ENCODE peak calls at places on chromosomes 3 and 15, in seven cellular contexts. T is K562, D is uterus, F is IMR-90, A is stomach, N is H1, U is lower leg skin. J is an unnamed sample.

GRCh38 chr3:131995936-131996335 is 38.9 kb downstream of the CPNE4 start:
- DNase-seq in T (no peak), D (no peak), A (no peak), F (no peak), U (no peak), N (no peak), J (no peak)

GRCh38 chr3:85004147-85004546 is 45.4 kb downstream of the CADM2 start:
- DNase-seq in U (no peak), A (no peak), T (no peak), D (no peak), F (no peak), N (no peak), J (no peak)

GRCh38 chr3:192812736-192813383 is 85.5 kb upstream of the FGF12 start:
- DNase-seq in U (no peak), D (peak), A (no peak), F (peak), T (no peak), N (no peak), J (no peak)

GRCh38 chr3:193630005-193630404 is 37.0 kb downstream of the OPA1 start:
- DNase-seq in D (no peak), F (peak), A (no peak), T (no peak), U (no peak), N (no peak), J (no peak)

GRCh38 chr3:174132006-174132405 is 727.1 kb upstream of the NAALADL2 start:
- DNase-seq in T (no peak), A (no peak), U (no peak), F (no peak), N (no peak), D (no peak), J (no peak)

GRCh38 chr15:80526556-80527340 is 122.6 kb downstream of the ARNT2 start:
- DNase-seq in F (peak), U (no peak), D (no peak), A (no peak), T (no peak), N (no peak), J (no peak)

GRCh38 chr3:170159933-170160332 is 21.6 kb downstream of the PHC3 start:
- DNase-seq in D (no peak), U (no peak), T (no peak), A (no peak), F (no peak), N (no peak), J (no peak)

GRCh38 chr15:70062321-70062956 is 35.3 kb downstream of the TLE3 start:
- DNase-seq in N (no peak), U (peak), D (peak), F (peak), A (peak), T (no peak), J (no peak)

GRCh38 chr15:81155375-81156218 is 21.5 kb downstream of the CFAP161 start:
- DNase-seq in D (peak), A (peak), N (no peak), T (peak), F (peak), U (peak), J (no peak)

GRCh38 chr15:32053717-32054116 is 23.4 kb downstream of the CHRNA7 start:
- DNase-seq in A (no peak), T (no peak), D (no peak), N (no peak), U (no peak), F (no peak), J (no peak)

GRCh38 chr3:23547905-23548304 is 257.9 kb upstream of the UBE2E1 start:
- DNase-seq in U (no peak), D (no peak), N (no peak), A (no peak), T (no peak), F (peak), J (no peak)

GRCh38 chr3:140580746-140581145 is 97.1 kb upstream of the TRIM42 start:
- DNase-seq in F (no peak), D (no peak), N (no peak), U (no peak), T (no peak), A (no peak), J (no peak)

GRCh38 chr3:27796365-27796875 is 74.3 kb upstream of the EOMES start:
- DNase-seq in F (no peak), N (no peak), U (no peak), T (no peak), A (no peak), D (no peak), J (no peak)

GRCh38 chr15:74265046-74265639 is 29.0 kb downstream of the CCDC33 start:
- DNase-seq in F (peak), A (no peak), N (peak), D (no peak), T (peak), U (no peak), J (no peak)

GRCh38 chr3:47617061-47618010 is 38.7 kb upstream of the CSPG5 start:
- DNase-seq in A (no peak), N (no peak), T (no peak), U (no peak), D (no peak), F (peak), J (no peak)

GRCh38 chr15:90086868-90087268 is 15.4 kb downstream of the IDH2 start:
- DNase-seq in D (no peak), N (no peak), T (peak), A (no peak), F (peak), U (no peak), J (peak)

GRCh38 chr15:76964157-76964556 is 30.8 kb upstream of the PSTPIP1 start:
- DNase-seq in U (no peak), D (no peak), T (no peak), A (no peak), F (peak), N (no peak), J (no peak)

GRCh38 chr3:51673181-51673801 is 2.2 kb downstream of the TEX264 start:
- DNase-seq in D (no peak), U (no peak), A (peak), T (no peak), N (no peak), F (no peak), J (no peak)

GRCh38 chr15:77036537-77037474 is 34.1 kb downstream of the TSPAN3 start:
- DNase-seq in A (peak), N (no peak), F (no peak), U (no peak), D (peak), T (no peak), J (no peak)

GRCh38 chr3:149377408-149378111 is at the start of gene TM4SF1:
- DNase-seq in D (peak), N (no peak), T (no peak), U (no peak), F (peak), A (peak), J (peak)

GRCh38 chr3:189103208-189103607 is 68.6 kb upstream of the TPRG1 start:
- DNase-seq in T (no peak), A (no peak), N (no peak), D (no peak), U (no peak), F (no peak), J (no peak)

GRCh38 chr15:80480171-80480811 is 76.1 kb downstream of the ARNT2 start:
- DNase-seq in D (no peak), N (no peak), F (no peak), A (no peak), U (no peak), T (no peak), J (no peak)

GRCh38 chr15:40430271-40430805 is 10.4 kb upstream of the BAHD1 start:
- DNase-seq in F (peak), U (no peak), N (no peak), T (peak), D (no peak), A (no peak), J (no peak)

GRCh38 chr3:118641608-118642007 is 393.0 kb downstream of the IGSF11 start:
- DNase-seq in A (no peak), T (peak), U (no peak), N (peak), D (no peak), F (no peak), J (no peak)

GRCh38 chr15:34436956-34437442 is 609 bp downstream of the GOLGA8A start:
- DNase-seq in F (peak), N (peak), D (no peak), T (peak), A (peak), U (no peak), J (peak)

GRCh38 chr15:34436126-34436955 is 1.3 kb downstream of the GOLGA8A start:
- DNase-seq in U (no peak), F (no peak), A (no peak), N (no peak), T (peak), D (no peak), J (no peak)

GRCh38 chr15:34439878-34440277 is 2.3 kb upstream of the GOLGA8A start:
- DNase-seq in U (no peak), T (no peak), F (no peak), N (no peak), A (no peak), D (no peak), J (no peak)

GRCh38 chr15:34435658-34436057 is 1.9 kb downstream of the GOLGA8A start:
- DNase-seq in U (no peak), D (no peak), T (no peak), F (no peak), A (no peak), N (no peak), J (no peak)

DNA sequence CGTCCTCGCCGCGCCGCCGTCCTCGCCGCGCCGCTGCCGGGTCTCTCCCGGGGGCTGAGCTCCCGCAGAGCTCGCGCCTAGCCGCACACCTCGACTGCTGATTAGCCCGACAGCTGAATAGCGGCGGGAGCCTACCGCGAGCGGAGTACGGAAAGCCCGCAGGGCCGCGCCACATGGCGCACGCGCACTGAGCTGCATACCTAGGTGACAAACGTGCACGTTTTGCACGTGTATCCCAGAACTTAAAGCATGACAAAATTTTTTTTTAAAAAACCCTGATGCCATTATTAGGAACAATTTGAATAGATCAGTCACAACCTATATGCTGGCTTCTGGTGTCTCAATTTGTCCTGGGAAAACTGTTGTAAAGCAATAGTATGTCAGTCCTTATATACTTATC is at the start of gene GOLGA8A:
- DNase-seq in U (peak), D (peak), A (peak), N (peak), F (peak), T (peak), J (peak)
- TF ChIP-seq POLR2A in U (no peak), D (no peak), A (no peak), N (no peak), F (no peak), T (peak), J (no peak)

GRCh38 chr3:14832975-14833722 is 14.4 kb downstream of the FGD5 start:
- DNase-seq in U (no peak), N (no peak), T (no peak), F (no peak), D (no peak), A (no peak), J (no peak)
- TF ChIP-seq POLR2A in U (no peak), N (no peak), T (no peak), F (no peak), D (no peak), A (no peak), J (no peak)

GRCh38 chr3:99647081-99647480 is 8.7 kb downstream of the COL8A1 start:
- DNase-seq in N (no peak), T (no peak), U (no peak), D (no peak), F (peak), A (no peak), J (no peak)

GRCh38 chr3:99648091-99648490 is 9.7 kb downstream of the COL8A1 start:
- DNase-seq in F (peak), A (no peak), T (no peak), N (no peak), D (no peak), U (no peak), J (no peak)

GRCh38 chr3:99646107-99646435 is 7.7 kb downstream of the COL8A1 start:
- DNase-seq in N (no peak), T (no peak), D (no peak), A (no peak), U (no peak), F (no peak), J (no peak)

GRCh38 chr3:99645277-99646106 is 7.1 kb downstream of the COL8A1 start:
- DNase-seq in D (no peak), F (peak), T (peak), A (no peak), N (no peak), U (no peak), J (no peak)

DNA sequence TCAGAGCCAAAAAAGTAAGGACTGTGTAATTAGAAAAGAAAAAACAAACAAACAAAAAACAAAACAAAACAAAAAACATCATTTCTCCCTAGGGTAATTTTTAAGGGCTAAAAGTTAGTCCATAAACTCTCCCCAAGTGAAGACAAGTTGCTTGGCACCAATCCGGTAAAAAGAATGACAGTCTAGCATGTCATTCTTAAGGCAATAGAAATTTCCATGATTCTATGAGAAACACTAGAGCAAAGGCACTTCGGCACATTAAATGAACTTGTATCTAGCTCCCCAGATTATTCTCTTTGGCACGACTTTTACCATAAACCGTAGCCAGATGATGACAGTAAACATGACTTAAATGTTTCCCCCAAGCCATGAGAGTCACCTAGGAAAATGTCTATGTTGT is 10.1 kb downstream of the COL8A1 start:
- DNase-seq in F (no peak), U (no peak), A (no peak), D (no peak), N (no peak), T (no peak), J (no peak)
- TF ChIP-seq POLR2A in F (no peak), U (no peak), A (no peak), D (no peak), N (no peak), T (no peak), J (no peak)

GRCh38 chr3:98901465-98902174 is at the start of gene DCBLD2:
- DNase-seq in U (peak), D (peak), F (peak), N (peak), T (peak), A (peak), J (peak)
- TF ChIP-seq POLR2A in U (peak), D (peak), F (peak), N (peak), T (peak), A (no peak), J (peak)

DNA sequence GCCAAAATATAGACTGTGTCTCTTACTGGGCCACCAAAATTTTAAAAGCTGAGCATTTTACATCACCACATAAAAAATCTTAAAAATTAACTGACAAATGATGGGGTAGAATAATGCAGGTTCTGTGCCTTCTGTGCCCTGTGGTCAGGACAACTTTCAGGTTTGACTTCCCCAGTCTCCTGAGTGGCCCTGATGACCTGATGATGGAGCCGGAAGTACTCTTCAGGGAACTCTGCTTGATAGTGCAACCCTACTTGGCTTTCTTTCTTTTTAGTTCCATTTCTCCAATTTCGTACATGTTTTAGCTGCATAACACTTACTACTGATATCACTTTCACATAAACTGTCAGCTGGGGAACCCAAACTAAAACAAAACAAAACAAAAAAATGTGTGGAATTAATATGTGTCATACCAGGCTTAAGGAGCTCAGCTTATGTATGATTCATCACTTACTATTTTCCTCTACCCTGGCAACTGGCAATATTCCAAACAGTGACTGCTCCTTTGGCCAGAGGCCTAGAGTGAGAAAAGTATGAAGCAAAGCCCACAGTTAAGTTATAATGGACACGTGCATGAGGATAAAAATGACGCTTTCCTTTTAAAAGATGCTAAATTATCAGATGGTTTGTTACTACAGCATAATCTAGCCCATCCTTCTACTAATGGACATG is 194.3 kb downstream of the BCHE start:
- DNase-seq in U (peak), N (no peak), A (no peak), D (peak), F (peak), T (no peak), J (no peak)
- TF ChIP-seq POLR2A in U (no peak), N (no peak), A (no peak), D (no peak), F (no peak), T (no peak), J (no peak)

GRCh38 chr3:9791790-9792404 is 376 bp downstream of the TADA3 start:
- DNase-seq in U (no peak), T (no peak), D (no peak), F (no peak), A (no peak), N (no peak), J (no peak)
- TF ChIP-seq POLR2A in U (no peak), T (peak), D (no peak), F (peak), A (no peak), N (no peak), J (no peak)

DNA sequence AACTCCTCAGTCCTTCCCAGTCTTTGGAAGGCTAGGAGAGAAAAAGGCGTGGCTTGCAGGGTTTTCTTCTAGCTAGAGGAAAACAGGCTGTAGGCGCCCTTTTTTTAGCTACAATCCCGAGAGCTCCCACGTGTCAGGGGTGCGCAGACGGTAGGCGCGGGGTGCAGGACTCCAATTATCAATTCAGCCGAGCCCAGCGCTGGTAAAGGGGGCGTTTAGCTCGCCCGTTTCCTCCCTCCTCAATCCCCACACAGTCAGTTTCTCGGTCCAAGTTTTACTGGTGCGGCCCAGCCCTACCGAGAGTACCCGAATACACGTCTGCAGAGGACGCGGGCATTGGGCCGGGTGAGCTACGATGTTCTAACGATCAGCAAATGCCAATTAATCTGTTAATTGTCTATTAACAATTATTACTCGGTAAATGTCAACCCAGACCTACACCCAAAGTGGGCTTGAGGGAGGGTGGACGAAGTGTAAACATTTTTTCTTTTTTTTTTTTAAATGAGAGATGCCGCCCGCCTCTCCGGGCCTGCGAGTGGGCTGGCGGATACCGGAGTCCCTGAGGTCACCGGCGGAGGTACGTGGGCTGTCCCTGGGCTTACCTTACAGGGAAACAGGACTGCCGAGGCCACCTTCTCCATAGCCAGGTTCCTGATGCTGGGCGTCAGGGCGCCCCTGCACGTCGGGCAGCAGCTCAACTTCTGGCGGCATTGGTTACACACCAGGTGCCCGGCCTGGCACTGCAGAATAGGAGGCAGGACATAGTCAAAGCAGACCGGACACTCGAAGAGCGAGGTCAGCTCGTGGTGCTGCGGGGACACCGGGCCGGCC is 923 bp downstream of the SIAH2 start:
- DNase-seq in T (peak), F (peak), A (peak), D (peak), N (no peak), U (peak), J (peak)
- TF ChIP-seq POLR2A in T (peak), F (peak), A (no peak), D (peak), N (peak), U (no peak), J (peak)

DNA sequence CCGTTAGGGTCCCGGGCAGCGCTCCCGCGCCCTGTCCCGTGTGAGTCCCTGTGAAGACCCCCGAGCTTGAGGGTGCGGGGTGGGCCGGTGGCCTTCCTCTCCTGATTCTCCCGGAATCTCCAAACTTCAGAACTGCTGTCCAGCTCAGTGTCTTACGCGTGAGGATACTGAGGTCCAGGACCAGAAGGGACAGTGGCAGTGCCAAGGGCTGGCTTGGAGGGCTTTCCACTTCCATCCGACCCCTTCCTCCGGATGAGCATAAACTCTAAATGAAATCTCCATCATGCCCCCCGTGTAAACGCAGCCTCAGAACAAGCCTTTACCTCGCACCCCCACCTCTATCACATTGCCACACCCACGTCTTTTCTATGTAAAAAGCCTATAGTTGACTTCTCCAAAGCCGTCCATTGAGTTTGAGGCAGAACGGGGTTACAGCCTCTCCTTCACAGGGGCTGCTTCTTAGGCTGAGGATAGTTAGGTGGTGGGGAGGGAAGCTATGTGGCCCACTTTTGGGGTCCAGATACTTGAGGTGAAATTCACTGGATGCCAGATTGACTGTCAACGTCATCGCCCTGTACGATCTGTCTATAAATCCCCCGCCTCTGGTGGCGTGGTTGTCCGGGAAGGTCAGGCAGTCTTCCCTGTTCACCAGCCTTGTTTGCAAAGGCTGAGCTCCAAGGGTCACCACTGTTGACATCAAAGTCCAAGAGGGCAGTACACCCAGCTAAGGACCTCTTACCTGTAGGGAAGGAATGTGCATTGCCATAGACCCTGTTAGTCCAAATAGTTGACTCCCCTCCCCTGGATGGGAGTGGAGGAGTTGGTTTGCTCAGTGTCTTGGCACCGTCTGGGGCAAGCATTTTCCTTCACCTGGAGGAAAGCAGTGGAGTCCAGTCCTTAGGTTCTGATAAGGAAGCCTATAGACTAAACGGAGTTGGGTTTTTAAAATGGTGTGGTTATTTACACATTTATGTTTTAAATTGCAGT is 1.2 kb downstream of the EDEM1 start:
- DNase-seq in A (peak), N (no peak), D (no peak), F (peak), U (no peak), T (peak), J (peak)
- TF ChIP-seq POLR2A in A (no peak), N (no peak), D (no peak), F (peak), U (no peak), T (no peak), J (peak)

J was measured in right lobe of liver.